ENCODE peak calls at places on chromosomes 11 and 22, in ten cellular contexts. V is stomach; M is AG10803; Y is transverse colon; Z is CD8-positive, alpha-beta T cell; D is GM12865; T is type B pancreatic cell; B is HCT116; R is fibroblast of mammary gland; U is cardiac muscle cell. X is an unnamed sample.

GRCh38 chr22:35589736-35590079 is 27.4 kb downstream of the MB start:
- DNase-seq in Y (no peak), R (no peak), Z (no peak), M (no peak), D (no peak), U (no peak), B (no peak), V (no peak), T (no peak), X (no peak)

GRCh38 chr11:68022531-68022930 is 8.0 kb upstream of the NDUFS8 start:
- DNase-seq in M (no peak), T (no peak), U (no peak), B (no peak), D (no peak), Y (no peak), Z (no peak), V (no peak), R (no peak), X (no peak)

GRCh38 chr11:58923300-58923788 is 15.9 kb upstream of the GLYATL1 start:
- DNase-seq in Y (peak; percentile 21), D (peak; percentile 51), B (peak; percentile 54), V (no peak), T (no peak), M (peak; percentile 36), U (peak; percentile 27), R (peak; percentile 41), Z (no peak), X (no peak)

GRCh38 chr11:68040121-68040956 is 1.5 kb downstream of the TCIRG1 start:
- DNase-seq in R (peak; percentile 73), Y (peak; percentile 68), Z (peak; percentile 69), U (peak; percentile 81), V (peak; percentile 75), D (peak; percentile 79), B (no peak), M (peak; percentile 71), T (peak; percentile 71), X (peak; percentile 76)

GRCh38 chr22:27685515-27685914 is 116.0 kb downstream of the MN1 start:
- DNase-seq in Y (no peak), U (no peak), R (no peak), M (no peak), B (no peak), T (no peak), Z (no peak), D (no peak), V (peak; percentile 36), X (no peak)

GRCh38 chr11:117089685-117090084 is 8.5 kb downstream of the SIK3 start:
- DNase-seq in U (no peak), R (no peak), T (no peak), B (peak; percentile 42), M (no peak), D (peak; percentile 54), Y (no peak), V (no peak), Z (no peak), X (no peak)

GRCh38 chr22:23685205-23685784 is 5.5 kb upstream of the RGL4 start:
- DNase-seq in U (peak; percentile 14), Z (no peak), Y (no peak), D (no peak), V (peak; percentile 28), B (no peak), R (peak; percentile 47), M (peak; percentile 5), T (no peak), X (no peak)

GRCh38 chr11:46553746-46554204 is 40.0 kb downstream of the AMBRA1 start:
- DNase-seq in M (no peak), B (peak; percentile 62), U (peak; percentile 18), R (no peak), Z (no peak), V (no peak), D (no peak), Y (no peak), T (no peak), X (no peak)

GRCh38 chr11:1297576-1298473 is 11.6 kb downstream of the TOLLIP start:
- DNase-seq in T (peak; percentile 65), Y (peak; percentile 35), U (no peak), V (peak; percentile 72), M (no peak), R (no peak), D (no peak), B (no peak), Z (no peak), X (no peak)

GRCh38 chr22:47333625-47334024 is 571.2 kb downstream of the TBC1D22A start:
- DNase-seq in R (peak; percentile 75), M (peak; percentile 68), V (no peak), Z (no peak), B (peak; percentile 56), T (no peak), U (peak; percentile 72), Y (no peak), D (no peak), X (no peak)

GRCh38 chr11:86116386-86116726 is 47.5 kb upstream of the PICALM start:
- DNase-seq in R (peak; percentile 95), M (peak; percentile 70), B (no peak), D (peak; percentile 82), T (no peak), U (peak; percentile 59), V (no peak), Z (no peak), Y (no peak), X (no peak)

GRCh38 chr11:2256293-2256913 is 14.0 kb downstream of the ASCL2 start:
- DNase-seq in B (no peak), Z (no peak), Y (no peak), T (no peak), R (no peak), M (no peak), U (no peak), D (no peak), V (no peak), X (no peak)

GRCh38 chr11:43419460-43419859 is 60.7 kb downstream of the TTC17 start:
- DNase-seq in Y (peak; percentile 21), Z (no peak), D (peak; percentile 45), R (peak; percentile 52), U (peak; percentile 60), M (peak; percentile 29), V (peak; percentile 41), B (peak; percentile 2), T (no peak), X (peak; percentile 18)

GRCh38 chr11:1030556-1030955 is 6.0 kb downstream of the MUC6 start:
- DNase-seq in B (no peak), T (no peak), Z (no peak), M (no peak), Y (no peak), V (no peak), D (no peak), R (no peak), U (no peak), X (no peak)

GRCh38 chr11:102267602-102268001 is 49.7 kb upstream of the BIRC3 start:
- DNase-seq in D (no peak), V (no peak), Z (no peak), R (peak; percentile 84), M (peak; percentile 61), U (peak; percentile 49), Y (no peak), T (no peak), B (no peak), X (no peak)

GRCh38 chr11:133726576-133726975 is 118.7 kb downstream of the SPATA19 start:
- DNase-seq in T (no peak), R (no peak), Z (no peak), V (no peak), D (no peak), Y (no peak), M (no peak), B (no peak), U (no peak), X (no peak)

GRCh38 chr11:287821-288327 is 1.1 kb upstream of the PGGHG start:
- DNase-seq in M (no peak), R (no peak), D (no peak), Z (peak; percentile 70), B (no peak), V (no peak), T (peak; percentile 68), Y (peak; percentile 42), U (no peak), X (no peak)

GRCh38 chr22:26172389-26172990 is 3.2 kb downstream of the SEZ6L start:
- DNase-seq in Z (no peak), M (peak; percentile 22), R (peak; percentile 13), V (no peak), U (peak; percentile 14), T (no peak), Y (peak; percentile 33), D (peak; percentile 57), B (peak; percentile 24), X (peak; percentile 42)

GRCh38 chr11:35318977-35319925 is 100.1 kb downstream of the SLC1A2 start:
- DNase-seq in R (no peak), Y (no peak), V (no peak), U (no peak), Z (no peak), T (no peak), D (peak; percentile 53), M (peak; percentile 49), B (no peak), X (no peak)
- TF ChIP-seq CTCF in R (no peak), Y (no peak), V (no peak), U (no peak), Z (no peak), T (no peak), D (no peak), M (no peak), B (no peak), X (no peak)

DNA sequence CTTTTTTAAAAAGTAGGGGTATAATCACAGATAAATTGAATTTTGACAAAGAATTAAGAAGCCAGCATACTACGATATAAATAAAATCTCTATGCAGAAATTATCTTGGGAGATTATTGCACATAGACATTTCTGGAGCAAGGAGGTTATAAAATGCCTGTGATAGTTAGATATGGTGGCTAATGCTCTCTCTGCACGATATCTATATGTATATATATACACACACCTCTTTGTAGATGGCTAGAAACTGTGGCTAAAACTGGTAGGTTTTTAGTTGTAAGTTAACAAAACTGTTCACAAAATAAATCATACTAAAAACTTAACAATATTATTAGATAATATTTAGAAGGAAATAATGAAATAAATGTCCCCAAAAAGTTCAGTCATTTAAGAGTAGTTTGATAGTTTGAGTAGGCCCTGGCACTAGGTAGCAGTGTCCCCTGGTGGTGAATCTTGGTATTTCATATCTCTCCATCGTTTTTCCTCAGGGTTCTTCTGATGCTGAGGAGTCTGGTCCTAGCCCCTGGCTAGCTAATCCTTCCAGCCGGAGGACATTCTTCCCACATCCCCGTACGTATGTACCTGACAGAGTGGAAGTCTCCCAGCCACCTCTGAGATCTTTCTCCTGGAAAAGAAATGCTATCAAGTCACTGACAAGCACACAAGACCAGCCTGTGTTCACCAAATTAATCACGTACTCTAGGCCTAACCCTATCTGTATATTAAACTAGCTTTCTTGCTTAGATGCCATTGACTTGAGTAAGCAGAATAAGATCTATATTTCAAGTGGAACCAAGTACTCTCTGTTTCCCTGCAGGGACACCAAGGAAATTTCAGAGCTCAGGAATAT is 32.2 kb downstream of the ART5 start:
- DNase-seq in M (peak; percentile 22), Y (no peak), D (peak; percentile 46), V (no peak), T (no peak), B (peak; percentile 35), U (peak; percentile 54), Z (no peak), R (peak; percentile 42), X (no peak)
- TF ChIP-seq CTCF in M (peak; percentile 94), Y (peak; percentile 85), D (peak; percentile 88), V (peak; percentile 89), T (peak; percentile 93), B (peak; percentile 91), U (peak; percentile 89), Z (peak; percentile 86), R (peak; percentile 96), X (peak; percentile 90)

GRCh38 chr11:125935056-125935455 is 10.8 kb upstream of the VSIG10L2 start:
- DNase-seq in B (no peak), M (no peak), Y (no peak), R (no peak), D (no peak), T (no peak), U (no peak), Z (no peak), V (no peak), X (no peak)
- TF ChIP-seq CTCF in B (no peak), M (no peak), Y (no peak), R (no peak), D (no peak), T (no peak), U (no peak), Z (no peak), V (no peak), X (no peak)

GRCh38 chr22:37472418-37473006 is 13.7 kb downstream of the MFNG start:
- DNase-seq in V (peak; percentile 67), B (no peak), Z (peak; percentile 71), M (peak; percentile 12), R (peak; percentile 38), T (no peak), Y (peak; percentile 59), U (peak; percentile 38), D (peak; percentile 44), X (no peak)
- TF ChIP-seq CTCF in V (peak; percentile 52), B (peak; percentile 70), Z (peak; percentile 30), M (peak; percentile 54), R (peak; percentile 60), T (peak; percentile 67), Y (peak; percentile 48), U (peak; percentile 66), D (peak; percentile 59), X (no peak)